ENCODE peak calls at places on chromosomes 5 and 9, in four cellular contexts. N is NCI-H2029, W is SW480, H is M059J. P is an unnamed sample.

GRCh38 chr5:130110333-130110732 is 206.1 kb downstream of the CHSY3 start:
- DNase-seq in N (no peak), W (no peak), H (no peak), P (peak)

GRCh38 chr5:145943674-145944121 is 7.3 kb downstream of the SH3RF2 start:
- DNase-seq in N (peak), W (peak), H (peak), P (peak)

GRCh38 chr5:142015781-142016533 is 3.1 kb upstream of the GNPDA1 start:
- DNase-seq in N (no peak), W (no peak), H (peak), P (no peak)

GRCh38 chr5:143977891-143978448 is 166.0 kb downstream of the HMHB1 start:
- DNase-seq in N (no peak), W (no peak), H (peak), P (no peak)

GRCh38 chr5:55344392-55344992 is 36.7 kb downstream of the MTREX start:
- DNase-seq in N (no peak), W (peak), H (peak), P (peak)

GRCh38 chr5:65481171-65481575 is 547 bp downstream of the ADAMTS6 start:
- DNase-seq in N (no peak), W (no peak), H (no peak), P (peak)

GRCh38 chr5:158236511-158237335 is 377.8 kb upstream of the CLINT1 start:
- DNase-seq in N (no peak), W (no peak), H (no peak), P (no peak)

GRCh38 chr9:1869843-1870242 is 145.3 kb upstream of the SMARCA2 start:
- DNase-seq in N (no peak), W (peak), H (peak), P (peak)

GRCh38 chr9:4243877-4244812 is 55.7 kb downstream of the GLIS3 start:
- DNase-seq in N (no peak), W (no peak), H (no peak), P (no peak)

GRCh38 chr9:137664676-137665075 is 45.9 kb downstream of the EHMT1 start:
- DNase-seq in N (no peak), W (no peak), H (no peak), P (no peak)

GRCh38 chr9:128061305-128061704 is 5.8 kb downstream of the NAIF1 start:
- DNase-seq in N (no peak), W (no peak), H (no peak), P (no peak)

GRCh38 chr5:56270058-56270457 is 36.9 kb upstream of the ANKRD55 start:
- DNase-seq in N (no peak), W (no peak), H (peak), P (peak)

GRCh38 chr9:134663084-134663483 is 21.5 kb downstream of the COL5A1 start:
- DNase-seq in N (no peak), W (no peak), H (no peak), P (no peak)

GRCh38 chr5:142508630-142509425 is 177.1 kb downstream of the FGF1 start:
- DNase-seq in N (peak), W (no peak), H (no peak), P (no peak)

GRCh38 chr5:27708579-27708978 is 670.2 kb upstream of the CDH9 start:
- DNase-seq in N (no peak), W (no peak), H (peak), P (peak)

GRCh38 chr5:138981606-138982005 is 106.5 kb upstream of the LRRTM2 start:
- DNase-seq in N (no peak), W (no peak), H (peak), P (no peak)

GRCh38 chr9:133609311-133610098 is at the start of gene FAM163B:
- DNase-seq in N (peak), W (no peak), H (no peak), P (peak)

GRCh38 chr9:107274096-107274495 is 9.0 kb upstream of the RAD23B start:
- DNase-seq in N (no peak), W (no peak), H (peak), P (no peak)

GRCh38 chr9:106350777-106351176 is 512.2 kb upstream of the ZNF462 start:
- DNase-seq in N (no peak), W (no peak), H (no peak), P (no peak)

GRCh38 chr5:151503999-151504398 is 56.6 kb downstream of the SLC36A1 start:
- DNase-seq in N (no peak), W (no peak), H (no peak), P (no peak)

GRCh38 chr5:10030219-10030831 is 219.4 kb downstream of the ATPSCKMT start:
- DNase-seq in N (no peak), W (no peak), H (peak), P (peak)

GRCh38 chr5:154523704-154524103 is 45.7 kb upstream of the HAND1 start:
- DNase-seq in N (no peak), W (no peak), H (peak), P (no peak)

GRCh38 chr5:132234684-132235062 is 7.0 kb upstream of the P4HA2 start:
- DNase-seq in N (no peak), W (no peak), H (no peak), P (no peak)

GRCh38 chr5:119319401-119319800 is 36.4 kb upstream of the TNFAIP8 start:
- DNase-seq in N (no peak), W (no peak), H (no peak), P (no peak)

GRCh38 chr5:169856571-169856970 is 123.7 kb downstream of the INSYN2B start:
- DNase-seq in N (no peak), W (peak), H (peak), P (no peak)

GRCh38 chr5:51225671-51226419 is 157.4 kb upstream of the ISL1 start:
- DNase-seq in N (peak), W (no peak), H (no peak), P (no peak)

GRCh38 chr9:114718801-114719221 is 36.8 kb upstream of the TEX48 start:
- DNase-seq in N (no peak), W (peak), H (peak), P (no peak)

GRCh38 chr9:96087669-96088299 is 212.3 kb downstream of the ERCC6L2 start:
- DNase-seq in N (no peak), W (peak), H (no peak), P (no peak)

GRCh38 chr9:122115176-122116035 is 22.3 kb upstream of the TTLL11 start:
- DNase-seq in N (no peak), W (no peak), H (no peak), P (no peak)

GRCh38 chr5:174935854-174936474 is 211.6 kb downstream of the MSX2 start:
- DNase-seq in N (peak), W (peak), H (peak), P (peak)

GRCh38 chr5:160567031-160567705 is 145.5 kb downstream of the PTTG1 start:
- DNase-seq in N (no peak), W (no peak), H (no peak), P (no peak)

GRCh38 chr9:134983094-134983493 is 65.4 kb upstream of the FCN1 start:
- DNase-seq in N (no peak), W (no peak), H (no peak), P (peak)

GRCh38 chr5:135486131-135486530 is 34.0 kb upstream of the TIFAB start:
- DNase-seq in N (no peak), W (no peak), H (no peak), P (no peak)

GRCh38 chr5:172283862-172284274 is 304 bp upstream of the UBTD2 start:
- DNase-seq in N (peak), W (peak), H (peak), P (peak)

GRCh38 chr5:168978015-168978414 is 322.9 kb downstream of the SLIT3 start:
- DNase-seq in N (no peak), W (peak), H (peak), P (no peak)

GRCh38 chr9:18786196-18786595 is 246.8 kb downstream of the SAXO1 start:
- DNase-seq in N (peak), W (no peak), H (peak), P (no peak)

GRCh38 chr5:472656-473343 is 29.8 kb downstream of the EXOC3 start:
- DNase-seq in N (peak), W (peak), H (peak), P (peak)

GRCh38 chr5:123099514-123100151 is 10.6 kb downstream of the PRDM6 start:
- DNase-seq in N (no peak), W (peak), H (peak), P (no peak)